ENCODE peak calls at places on chromosomes 5 and 9, in six cellular contexts. One of them, this sample, is unnamed. For H3K4me1, the result is how much of the 10 kb centered on the place peaks cover.

GRCh38 chr9:137114613-137115393 is at the start of gene DPP7:
- DNase-seq in A673: peak
- DNase-seq in prostate gland: peak
- DNase-seq in GM23248: peak
- DNase-seq in CD8-positive, alpha-beta T cell: peak
- DNase-seq in aorta: peak
- DNase-seq in this sample: no peak

GRCh38 chr9:105994970-105995369 is 300.6 kb downstream of the TMEM38B start:
- DNase-seq in A673: no peak
- DNase-seq in prostate gland: no peak
- DNase-seq in GM23248: peak
- DNase-seq in CD8-positive, alpha-beta T cell: no peak
- DNase-seq in aorta: no peak
- DNase-seq in this sample: no peak

GRCh38 chr9:75039006-75039405 is 10.9 kb upstream of the CARNMT1 start:
- DNase-seq in A673: no peak
- DNase-seq in prostate gland: no peak
- DNase-seq in GM23248: peak
- DNase-seq in CD8-positive, alpha-beta T cell: no peak
- DNase-seq in aorta: no peak
- DNase-seq in this sample: no peak

GRCh38 chr5:54601393-54601792 is 83.8 kb downstream of the SNX18 start:
- DNase-seq in A673: no peak
- DNase-seq in prostate gland: no peak
- DNase-seq in GM23248: no peak
- DNase-seq in CD8-positive, alpha-beta T cell: no peak
- DNase-seq in aorta: no peak
- DNase-seq in this sample: no peak

GRCh38 chr5:142408536-142409252 is 83.9 kb upstream of the SPRY4 start:
- DNase-seq in A673: no peak
- DNase-seq in prostate gland: no peak
- DNase-seq in GM23248: no peak
- DNase-seq in CD8-positive, alpha-beta T cell: no peak
- DNase-seq in aorta: no peak
- DNase-seq in this sample: no peak

GRCh38 chr5:107668933-107669542 is 1.7 kb downstream of the EFNA5 start:
- DNase-seq in A673: peak
- DNase-seq in prostate gland: peak
- DNase-seq in GM23248: peak
- DNase-seq in CD8-positive, alpha-beta T cell: no peak
- DNase-seq in aorta: peak
- DNase-seq in this sample: no peak

GRCh38 chr5:111742595-111742994 is 14.4 kb downstream of the NREP start:
- DNase-seq in A673: no peak
- DNase-seq in prostate gland: no peak
- DNase-seq in GM23248: peak
- DNase-seq in CD8-positive, alpha-beta T cell: no peak
- DNase-seq in aorta: no peak
- DNase-seq in this sample: no peak

GRCh38 chr9:96136992-96137665 is 164.8 kb downstream of the HSD17B3 start:
- DNase-seq in A673: no peak
- DNase-seq in prostate gland: peak
- DNase-seq in GM23248: peak
- DNase-seq in CD8-positive, alpha-beta T cell: no peak
- DNase-seq in aorta: peak
- DNase-seq in this sample: no peak

GRCh38 chr5:85896499-85896898 is 721.2 kb upstream of the COX7C start:
- DNase-seq in A673: peak
- DNase-seq in prostate gland: no peak
- DNase-seq in GM23248: no peak
- DNase-seq in CD8-positive, alpha-beta T cell: no peak
- DNase-seq in aorta: no peak
- DNase-seq in this sample: no peak

GRCh38 chr9:86792136-86792535 is 155.2 kb downstream of the GAS1 start:
- DNase-seq in A673: no peak
- DNase-seq in prostate gland: no peak
- DNase-seq in GM23248: no peak
- DNase-seq in CD8-positive, alpha-beta T cell: no peak
- DNase-seq in aorta: no peak
- DNase-seq in this sample: no peak

GRCh38 chr9:86794356-86795046 is 152.8 kb downstream of the GAS1 start:
- DNase-seq in A673: peak
- DNase-seq in prostate gland: no peak
- DNase-seq in GM23248: peak
- DNase-seq in CD8-positive, alpha-beta T cell: no peak
- DNase-seq in aorta: no peak
- DNase-seq in this sample: no peak

GRCh38 chr9:86796671-86797070 is 150.6 kb downstream of the GAS1 start:
- DNase-seq in A673: no peak
- DNase-seq in prostate gland: no peak
- DNase-seq in GM23248: no peak
- DNase-seq in CD8-positive, alpha-beta T cell: no peak
- DNase-seq in aorta: no peak
- DNase-seq in this sample: no peak

GRCh38 chr9:86795047-86795437 is 152.3 kb downstream of the GAS1 start:
- DNase-seq in A673: no peak
- DNase-seq in prostate gland: no peak
- DNase-seq in GM23248: peak
- DNase-seq in CD8-positive, alpha-beta T cell: no peak
- DNase-seq in aorta: no peak
- DNase-seq in this sample: no peak

GRCh38 chr9:86795861-86796497 is 151.3 kb downstream of the GAS1 start:
- DNase-seq in A673: no peak
- DNase-seq in prostate gland: no peak
- DNase-seq in GM23248: peak
- DNase-seq in CD8-positive, alpha-beta T cell: no peak
- DNase-seq in aorta: peak
- DNase-seq in this sample: no peak
- H3K4me1 ChIP-seq in A673: under half
- H3K4me1 ChIP-seq in prostate gland: under half
- H3K4me1 ChIP-seq in GM23248: under half
- H3K4me1 ChIP-seq in CD8-positive, alpha-beta T cell: under half
- H3K4me1 ChIP-seq in aorta: under half
- H3K4me1 ChIP-seq in this sample: under half

GRCh38 chr9:70475211-70475610 is 60.8 kb upstream of the KLF9 start:
- DNase-seq in A673: no peak
- DNase-seq in prostate gland: peak
- DNase-seq in GM23248: no peak
- DNase-seq in CD8-positive, alpha-beta T cell: no peak
- DNase-seq in aorta: no peak
- DNase-seq in this sample: peak
- H3K4me1 ChIP-seq in A673: under half
- H3K4me1 ChIP-seq in prostate gland: under half
- H3K4me1 ChIP-seq in GM23248: under half
- H3K4me1 ChIP-seq in CD8-positive, alpha-beta T cell: under half
- H3K4me1 ChIP-seq in aorta: under half
- H3K4me1 ChIP-seq in this sample: under half

GRCh38 chr5:138092301-138092700 is 8.5 kb downstream of the WNT8A start:
- DNase-seq in A673: no peak
- DNase-seq in prostate gland: no peak
- DNase-seq in GM23248: no peak
- DNase-seq in CD8-positive, alpha-beta T cell: no peak
- DNase-seq in aorta: no peak
- DNase-seq in this sample: no peak
- H3K4me1 ChIP-seq in A673: under half
- H3K4me1 ChIP-seq in prostate gland: under half
- H3K4me1 ChIP-seq in GM23248: under half
- H3K4me1 ChIP-seq in CD8-positive, alpha-beta T cell: under half
- H3K4me1 ChIP-seq in aorta: under half
- H3K4me1 ChIP-seq in this sample: under half

GRCh38 chr5:137728048-137728447 is 7.8 kb downstream of the KLHL3 start:
- DNase-seq in A673: no peak
- DNase-seq in prostate gland: no peak
- DNase-seq in GM23248: no peak
- DNase-seq in CD8-positive, alpha-beta T cell: no peak
- DNase-seq in aorta: no peak
- DNase-seq in this sample: no peak

GRCh38 chr5:137731201-137731600 is 4.7 kb downstream of the KLHL3 start:
- DNase-seq in A673: no peak
- DNase-seq in prostate gland: no peak
- DNase-seq in GM23248: peak
- DNase-seq in CD8-positive, alpha-beta T cell: no peak
- DNase-seq in aorta: no peak
- DNase-seq in this sample: no peak

GRCh38 chr5:137733011-137733410 is 2.9 kb downstream of the KLHL3 start:
- DNase-seq in A673: no peak
- DNase-seq in prostate gland: no peak
- DNase-seq in GM23248: no peak
- DNase-seq in CD8-positive, alpha-beta T cell: no peak
- DNase-seq in aorta: no peak
- DNase-seq in this sample: no peak

GRCh38 chr5:137727623-137728022 is 8.3 kb downstream of the KLHL3 start:
- DNase-seq in A673: no peak
- DNase-seq in prostate gland: no peak
- DNase-seq in GM23248: no peak
- DNase-seq in CD8-positive, alpha-beta T cell: no peak
- DNase-seq in aorta: no peak
- DNase-seq in this sample: no peak

GRCh38 chr5:137730331-137730730 is 5.6 kb downstream of the KLHL3 start:
- DNase-seq in A673: no peak
- DNase-seq in prostate gland: no peak
- DNase-seq in GM23248: peak
- DNase-seq in CD8-positive, alpha-beta T cell: no peak
- DNase-seq in aorta: no peak
- DNase-seq in this sample: no peak
- H3K4me1 ChIP-seq in A673: under half
- H3K4me1 ChIP-seq in prostate gland: under half
- H3K4me1 ChIP-seq in GM23248: under half
- H3K4me1 ChIP-seq in CD8-positive, alpha-beta T cell: under half
- H3K4me1 ChIP-seq in aorta: under half
- H3K4me1 ChIP-seq in this sample: under half

GRCh38 chr9:99167694-99168093 is 54.0 kb downstream of the ALG2 start:
- DNase-seq in A673: no peak
- DNase-seq in prostate gland: no peak
- DNase-seq in GM23248: no peak
- DNase-seq in CD8-positive, alpha-beta T cell: no peak
- DNase-seq in aorta: no peak
- DNase-seq in this sample: no peak
- H3K4me1 ChIP-seq in A673: under half
- H3K4me1 ChIP-seq in prostate gland: under half
- H3K4me1 ChIP-seq in GM23248: under half
- H3K4me1 ChIP-seq in CD8-positive, alpha-beta T cell: under half
- H3K4me1 ChIP-seq in aorta: under half
- H3K4me1 ChIP-seq in this sample: under half

GRCh38 chr9:89536618-89537017 is 38.7 kb upstream of the SEMA4D start:
- DNase-seq in A673: no peak
- DNase-seq in prostate gland: no peak
- DNase-seq in GM23248: no peak
- DNase-seq in CD8-positive, alpha-beta T cell: no peak
- DNase-seq in aorta: no peak
- DNase-seq in this sample: no peak
- H3K4me1 ChIP-seq in A673: under half
- H3K4me1 ChIP-seq in prostate gland: under half
- H3K4me1 ChIP-seq in GM23248: under half
- H3K4me1 ChIP-seq in CD8-positive, alpha-beta T cell: half or more
- H3K4me1 ChIP-seq in aorta: under half
- H3K4me1 ChIP-seq in this sample: under half

DNA sequence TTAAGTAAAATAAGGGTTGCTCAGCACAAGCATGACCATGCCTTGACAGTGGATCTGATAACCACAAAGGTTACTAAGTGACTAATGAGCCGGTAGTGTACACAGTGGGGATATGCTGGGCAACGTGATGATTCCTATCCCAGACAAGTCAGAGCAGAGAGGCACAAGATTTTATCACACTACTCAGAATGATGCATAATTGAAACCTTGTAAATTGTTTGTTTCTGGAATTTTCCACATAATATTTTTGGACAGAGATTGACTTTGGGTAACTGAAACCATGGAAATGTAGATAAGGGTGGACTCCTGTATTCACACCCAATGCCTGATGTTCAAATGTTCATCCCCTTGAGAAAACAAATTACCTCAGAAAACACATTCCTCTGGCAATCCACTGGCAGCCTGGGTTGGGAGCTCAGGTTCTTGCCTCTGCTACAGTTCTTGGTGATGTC is 16.2 kb upstream of the ERAP1 start:
- DNase-seq in A673: no peak
- DNase-seq in prostate gland: peak
- DNase-seq in GM23248: peak
- DNase-seq in CD8-positive, alpha-beta T cell: no peak
- DNase-seq in aorta: no peak
- DNase-seq in this sample: peak
- H3K4me1 ChIP-seq in A673: under half
- H3K4me1 ChIP-seq in prostate gland: under half
- H3K4me1 ChIP-seq in GM23248: under half
- H3K4me1 ChIP-seq in CD8-positive, alpha-beta T cell: under half
- H3K4me1 ChIP-seq in aorta: under half
- H3K4me1 ChIP-seq in this sample: under half

GRCh38 chr5:169880012-169880673 is 100.2 kb downstream of the INSYN2B start:
- DNase-seq in A673: no peak
- DNase-seq in prostate gland: no peak
- DNase-seq in GM23248: no peak
- DNase-seq in CD8-positive, alpha-beta T cell: no peak
- DNase-seq in aorta: no peak
- DNase-seq in this sample: no peak
- H3K4me1 ChIP-seq in A673: under half
- H3K4me1 ChIP-seq in prostate gland: under half
- H3K4me1 ChIP-seq in GM23248: under half
- H3K4me1 ChIP-seq in CD8-positive, alpha-beta T cell: under half
- H3K4me1 ChIP-seq in aorta: under half
- H3K4me1 ChIP-seq in this sample: under half